ENCODE peak calls at places on chromosomes 7 and 10, in ten cellular contexts. C, K, T, M, D, W, P, X, G and Z are unnamed samples.

GRCh38 chr7:27774717-27775328 is 34.9 kb downstream of the TAX1BP1 start:
- DNase-seq in W (no peak), K (peak), X (no peak), P (no peak), D (no peak), T (no peak), C (no peak), G (no peak), M (peak), Z (peak)

GRCh38 chr10:3782456-3783312 is 2.3 kb downstream of the KLF6 start:
- DNase-seq in C (peak), T (no peak), K (peak), D (peak), M (peak), G (peak), X (peak), P (no peak), W (peak), Z (peak)

GRCh38 chr10:103852856-103853255 is 2.5 kb downstream of the SH3PXD2A start:
- DNase-seq in X (no peak), G (no peak), D (no peak), P (no peak), K (peak), T (no peak), C (no peak), M (no peak), W (no peak), Z (no peak)

GRCh38 chr10:116168745-116169144 is 104.3 kb downstream of the GFRA1 start:
- DNase-seq in C (no peak), W (no peak), M (no peak), G (no peak), X (no peak), K (no peak), T (no peak), P (no peak), D (no peak), Z (no peak)

GRCh38 chr7:99881370-99881769 is 4.5 kb upstream of the OR2AE1 start:
- DNase-seq in T (no peak), W (no peak), D (no peak), K (no peak), C (no peak), M (no peak), P (no peak), X (no peak), G (no peak), Z (no peak)

GRCh38 chr10:78947226-78947625 is 121.5 kb upstream of the ZMIZ1 start:
- DNase-seq in W (no peak), X (no peak), P (no peak), K (no peak), M (no peak), C (no peak), D (no peak), G (no peak), T (no peak), Z (no peak)

GRCh38 chr10:78402636-78403035 is 369.0 kb downstream of the RPS24 start:
- DNase-seq in K (no peak), D (peak), G (no peak), T (no peak), C (no peak), W (no peak), X (no peak), P (no peak), M (no peak), Z (no peak)

GRCh38 chr10:116692225-116692624 is 50.1 kb downstream of the HSPA12A start:
- DNase-seq in W (no peak), C (no peak), M (no peak), X (no peak), K (no peak), T (no peak), G (no peak), D (peak), P (no peak), Z (no peak)

GRCh38 chr7:93957767-93958166 is 36.2 kb downstream of the GNG11 start:
- DNase-seq in D (no peak), P (no peak), X (no peak), K (no peak), C (no peak), T (no peak), W (no peak), M (no peak), G (no peak), Z (no peak)